ENCODE peak calls at places on chromosome 14, in nine cellular contexts. One of them, this sample, is unnamed.

GRCh38 chr14:101709962-101710891 is 51.3 kb upstream of the PPP2R5C start:
- DNase-seq in RWPE2: peak
- DNase-seq in right lobe of liver: peak
- DNase-seq in HCT116: peak
- DNase-seq in HFF-Myc: no peak
- DNase-seq in CD8-positive, alpha-beta memory T cell: no peak
- DNase-seq in AG10803: no peak
- DNase-seq in IMR-90: no peak
- DNase-seq in GM12865: no peak
- DNase-seq in this sample: no peak

GRCh38 chr14:55553791-55554190 is 26.2 kb upstream of the KTN1 start:
- DNase-seq in RWPE2: no peak
- DNase-seq in right lobe of liver: no peak
- DNase-seq in HCT116: no peak
- DNase-seq in HFF-Myc: peak
- DNase-seq in CD8-positive, alpha-beta memory T cell: no peak
- DNase-seq in AG10803: no peak
- DNase-seq in IMR-90: no peak
- DNase-seq in GM12865: no peak
- DNase-seq in this sample: peak

GRCh38 chr14:33063521-33063920 is 124.8 kb downstream of the NPAS3 start:
- DNase-seq in RWPE2: no peak
- DNase-seq in right lobe of liver: no peak
- DNase-seq in HCT116: no peak
- DNase-seq in HFF-Myc: no peak
- DNase-seq in CD8-positive, alpha-beta memory T cell: no peak
- DNase-seq in AG10803: no peak
- DNase-seq in IMR-90: no peak
- DNase-seq in GM12865: no peak
- DNase-seq in this sample: no peak

GRCh38 chr14:73787760-73788508 is 63.7 kb upstream of the PTGR2 start:
- DNase-seq in RWPE2: peak
- DNase-seq in right lobe of liver: no peak
- DNase-seq in HCT116: no peak
- DNase-seq in HFF-Myc: no peak
- DNase-seq in CD8-positive, alpha-beta memory T cell: no peak
- DNase-seq in AG10803: no peak
- DNase-seq in IMR-90: peak
- DNase-seq in GM12865: peak
- DNase-seq in this sample: peak

GRCh38 chr14:24954037-24954696 is 95.8 kb downstream of the STXBP6 start:
- DNase-seq in RWPE2: no peak
- DNase-seq in right lobe of liver: no peak
- DNase-seq in HCT116: no peak
- DNase-seq in HFF-Myc: no peak
- DNase-seq in CD8-positive, alpha-beta memory T cell: no peak
- DNase-seq in AG10803: no peak
- DNase-seq in IMR-90: no peak
- DNase-seq in GM12865: peak
- DNase-seq in this sample: no peak

GRCh38 chr14:44374906-44375305 is 132.2 kb downstream of the FSCB start:
- DNase-seq in RWPE2: no peak
- DNase-seq in right lobe of liver: no peak
- DNase-seq in HCT116: no peak
- DNase-seq in HFF-Myc: no peak
- DNase-seq in CD8-positive, alpha-beta memory T cell: no peak
- DNase-seq in AG10803: no peak
- DNase-seq in IMR-90: no peak
- DNase-seq in GM12865: no peak
- DNase-seq in this sample: no peak

GRCh38 chr14:55019968-55020554 is 6.8 kb downstream of the WDHD1 start:
- DNase-seq in RWPE2: no peak
- DNase-seq in right lobe of liver: no peak
- DNase-seq in HCT116: no peak
- DNase-seq in HFF-Myc: no peak
- DNase-seq in CD8-positive, alpha-beta memory T cell: no peak
- DNase-seq in AG10803: peak
- DNase-seq in IMR-90: peak
- DNase-seq in GM12865: no peak
- DNase-seq in this sample: no peak

GRCh38 chr14:69288001-69288771 is 28.2 kb downstream of the GALNT16 start:
- DNase-seq in RWPE2: peak
- DNase-seq in right lobe of liver: peak
- DNase-seq in HCT116: no peak
- DNase-seq in HFF-Myc: no peak
- DNase-seq in CD8-positive, alpha-beta memory T cell: no peak
- DNase-seq in AG10803: peak
- DNase-seq in IMR-90: peak
- DNase-seq in GM12865: no peak
- DNase-seq in this sample: peak

GRCh38 chr14:59465570-59466150 is 480 bp upstream of the GPR135 start:
- DNase-seq in RWPE2: no peak
- DNase-seq in right lobe of liver: no peak
- DNase-seq in HCT116: no peak
- DNase-seq in HFF-Myc: no peak
- DNase-seq in CD8-positive, alpha-beta memory T cell: peak
- DNase-seq in AG10803: no peak
- DNase-seq in IMR-90: no peak
- DNase-seq in GM12865: no peak
- DNase-seq in this sample: no peak

GRCh38 chr14:77208266-77208978 is 26.8 kb downstream of the TMEM63C start:
- DNase-seq in RWPE2: no peak
- DNase-seq in right lobe of liver: peak
- DNase-seq in HCT116: no peak
- DNase-seq in HFF-Myc: peak
- DNase-seq in CD8-positive, alpha-beta memory T cell: peak
- DNase-seq in AG10803: peak
- DNase-seq in IMR-90: peak
- DNase-seq in GM12865: peak
- DNase-seq in this sample: peak

GRCh38 chr14:73741386-73741875 is 27.2 kb upstream of the PNMA1 start:
- DNase-seq in RWPE2: peak
- DNase-seq in right lobe of liver: peak
- DNase-seq in HCT116: no peak
- DNase-seq in HFF-Myc: no peak
- DNase-seq in CD8-positive, alpha-beta memory T cell: peak
- DNase-seq in AG10803: no peak
- DNase-seq in IMR-90: peak
- DNase-seq in GM12865: peak
- DNase-seq in this sample: peak

GRCh38 chr14:102909911-102910310 is 12.6 kb upstream of the AMN start:
- DNase-seq in RWPE2: no peak
- DNase-seq in right lobe of liver: no peak
- DNase-seq in HCT116: no peak
- DNase-seq in HFF-Myc: no peak
- DNase-seq in CD8-positive, alpha-beta memory T cell: no peak
- DNase-seq in AG10803: no peak
- DNase-seq in IMR-90: no peak
- DNase-seq in GM12865: no peak
- DNase-seq in this sample: no peak
- H3K4me3 ChIP-seq in RWPE2: no peak
- H3K4me3 ChIP-seq in right lobe of liver: no peak
- H3K4me3 ChIP-seq in HCT116: no peak
- H3K4me3 ChIP-seq in HFF-Myc: no peak
- H3K4me3 ChIP-seq in CD8-positive, alpha-beta memory T cell: no peak
- H3K4me3 ChIP-seq in AG10803: no peak
- H3K4me3 ChIP-seq in IMR-90: no peak
- H3K4me3 ChIP-seq in GM12865: no peak
- H3K4me3 ChIP-seq in this sample: no peak

GRCh38 chr14:99034711-99035171 is 237.3 kb downstream of the BCL11B start:
- DNase-seq in RWPE2: no peak
- DNase-seq in right lobe of liver: peak
- DNase-seq in HCT116: no peak
- DNase-seq in HFF-Myc: no peak
- DNase-seq in CD8-positive, alpha-beta memory T cell: no peak
- DNase-seq in AG10803: no peak
- DNase-seq in IMR-90: no peak
- DNase-seq in GM12865: no peak
- DNase-seq in this sample: no peak

GRCh38 chr14:99035712-99036593 is 236.0 kb downstream of the BCL11B start:
- DNase-seq in RWPE2: peak
- DNase-seq in right lobe of liver: peak
- DNase-seq in HCT116: peak
- DNase-seq in HFF-Myc: peak
- DNase-seq in CD8-positive, alpha-beta memory T cell: no peak
- DNase-seq in AG10803: peak
- DNase-seq in IMR-90: peak
- DNase-seq in GM12865: no peak
- DNase-seq in this sample: peak

GRCh38 chr14:99033951-99034350 is 238.0 kb downstream of the BCL11B start:
- DNase-seq in RWPE2: no peak
- DNase-seq in right lobe of liver: no peak
- DNase-seq in HCT116: no peak
- DNase-seq in HFF-Myc: no peak
- DNase-seq in CD8-positive, alpha-beta memory T cell: no peak
- DNase-seq in AG10803: no peak
- DNase-seq in IMR-90: no peak
- DNase-seq in GM12865: no peak
- DNase-seq in this sample: no peak

GRCh38 chr14:99036594-99037293 is 235.3 kb downstream of the BCL11B start:
- DNase-seq in RWPE2: no peak
- DNase-seq in right lobe of liver: peak
- DNase-seq in HCT116: no peak
- DNase-seq in HFF-Myc: no peak
- DNase-seq in CD8-positive, alpha-beta memory T cell: no peak
- DNase-seq in AG10803: no peak
- DNase-seq in IMR-90: no peak
- DNase-seq in GM12865: no peak
- DNase-seq in this sample: no peak

GRCh38 chr14:99035268-99035667 is 236.7 kb downstream of the BCL11B start:
- DNase-seq in RWPE2: no peak
- DNase-seq in right lobe of liver: no peak
- DNase-seq in HCT116: no peak
- DNase-seq in HFF-Myc: peak
- DNase-seq in CD8-positive, alpha-beta memory T cell: no peak
- DNase-seq in AG10803: peak
- DNase-seq in IMR-90: no peak
- DNase-seq in GM12865: no peak
- DNase-seq in this sample: peak
- H3K4me3 ChIP-seq in RWPE2: no peak
- H3K4me3 ChIP-seq in right lobe of liver: no peak
- H3K4me3 ChIP-seq in HCT116: no peak
- H3K4me3 ChIP-seq in HFF-Myc: no peak
- H3K4me3 ChIP-seq in CD8-positive, alpha-beta memory T cell: no peak
- H3K4me3 ChIP-seq in AG10803: no peak
- H3K4me3 ChIP-seq in IMR-90: no peak
- H3K4me3 ChIP-seq in GM12865: no peak
- H3K4me3 ChIP-seq in this sample: no peak

GRCh38 chr14:64841772-64842490 is 37.8 kb downstream of the SPTB start:
- DNase-seq in RWPE2: no peak
- DNase-seq in right lobe of liver: no peak
- DNase-seq in HCT116: no peak
- DNase-seq in HFF-Myc: no peak
- DNase-seq in CD8-positive, alpha-beta memory T cell: no peak
- DNase-seq in AG10803: peak
- DNase-seq in IMR-90: no peak
- DNase-seq in GM12865: no peak
- DNase-seq in this sample: no peak

GRCh38 chr14:64844272-64844671 is 35.4 kb downstream of the SPTB start:
- DNase-seq in RWPE2: no peak
- DNase-seq in right lobe of liver: no peak
- DNase-seq in HCT116: no peak
- DNase-seq in HFF-Myc: no peak
- DNase-seq in CD8-positive, alpha-beta memory T cell: no peak
- DNase-seq in AG10803: no peak
- DNase-seq in IMR-90: no peak
- DNase-seq in GM12865: peak
- DNase-seq in this sample: no peak

GRCh38 chr14:64848239-64848638 is 31.5 kb downstream of the SPTB start:
- DNase-seq in RWPE2: no peak
- DNase-seq in right lobe of liver: no peak
- DNase-seq in HCT116: no peak
- DNase-seq in HFF-Myc: no peak
- DNase-seq in CD8-positive, alpha-beta memory T cell: no peak
- DNase-seq in AG10803: no peak
- DNase-seq in IMR-90: no peak
- DNase-seq in GM12865: peak
- DNase-seq in this sample: peak

GRCh38 chr14:64844993-64845536 is 34.6 kb downstream of the SPTB start:
- DNase-seq in RWPE2: no peak
- DNase-seq in right lobe of liver: no peak
- DNase-seq in HCT116: no peak
- DNase-seq in HFF-Myc: no peak
- DNase-seq in CD8-positive, alpha-beta memory T cell: no peak
- DNase-seq in AG10803: no peak
- DNase-seq in IMR-90: no peak
- DNase-seq in GM12865: no peak
- DNase-seq in this sample: no peak

GRCh38 chr14:64845878-64846277 is 33.8 kb downstream of the SPTB start:
- DNase-seq in RWPE2: no peak
- DNase-seq in right lobe of liver: no peak
- DNase-seq in HCT116: no peak
- DNase-seq in HFF-Myc: no peak
- DNase-seq in CD8-positive, alpha-beta memory T cell: no peak
- DNase-seq in AG10803: peak
- DNase-seq in IMR-90: peak
- DNase-seq in GM12865: no peak
- DNase-seq in this sample: peak
- H3K4me3 ChIP-seq in RWPE2: no peak
- H3K4me3 ChIP-seq in right lobe of liver: no peak
- H3K4me3 ChIP-seq in HCT116: no peak
- H3K4me3 ChIP-seq in HFF-Myc: no peak
- H3K4me3 ChIP-seq in CD8-positive, alpha-beta memory T cell: no peak
- H3K4me3 ChIP-seq in AG10803: no peak
- H3K4me3 ChIP-seq in IMR-90: no peak
- H3K4me3 ChIP-seq in GM12865: no peak
- H3K4me3 ChIP-seq in this sample: no peak

GRCh38 chr14:75429562-75429961 is 1.7 kb downstream of the JDP2 start:
- DNase-seq in RWPE2: no peak
- DNase-seq in right lobe of liver: no peak
- DNase-seq in HCT116: no peak
- DNase-seq in HFF-Myc: no peak
- DNase-seq in CD8-positive, alpha-beta memory T cell: no peak
- DNase-seq in AG10803: no peak
- DNase-seq in IMR-90: no peak
- DNase-seq in GM12865: no peak
- DNase-seq in this sample: no peak

GRCh38 chr14:75431011-75431410 is 3.2 kb downstream of the JDP2 start:
- DNase-seq in RWPE2: no peak
- DNase-seq in right lobe of liver: no peak
- DNase-seq in HCT116: no peak
- DNase-seq in HFF-Myc: no peak
- DNase-seq in CD8-positive, alpha-beta memory T cell: no peak
- DNase-seq in AG10803: no peak
- DNase-seq in IMR-90: no peak
- DNase-seq in GM12865: no peak
- DNase-seq in this sample: no peak

GRCh38 chr14:75428230-75429104 is 645 bp downstream of the JDP2 start:
- DNase-seq in RWPE2: no peak
- DNase-seq in right lobe of liver: peak
- DNase-seq in HCT116: no peak
- DNase-seq in HFF-Myc: no peak
- DNase-seq in CD8-positive, alpha-beta memory T cell: no peak
- DNase-seq in AG10803: peak
- DNase-seq in IMR-90: no peak
- DNase-seq in GM12865: peak
- DNase-seq in this sample: no peak

GRCh38 chr14:75430526-75430925 is 2.7 kb downstream of the JDP2 start:
- DNase-seq in RWPE2: no peak
- DNase-seq in right lobe of liver: no peak
- DNase-seq in HCT116: no peak
- DNase-seq in HFF-Myc: no peak
- DNase-seq in CD8-positive, alpha-beta memory T cell: no peak
- DNase-seq in AG10803: peak
- DNase-seq in IMR-90: peak
- DNase-seq in GM12865: no peak
- DNase-seq in this sample: peak

GRCh38 chr14:75430106-75430505 is 2.3 kb downstream of the JDP2 start:
- DNase-seq in RWPE2: no peak
- DNase-seq in right lobe of liver: peak
- DNase-seq in HCT116: no peak
- DNase-seq in HFF-Myc: no peak
- DNase-seq in CD8-positive, alpha-beta memory T cell: no peak
- DNase-seq in AG10803: peak
- DNase-seq in IMR-90: peak
- DNase-seq in GM12865: no peak
- DNase-seq in this sample: peak
- H3K4me3 ChIP-seq in RWPE2: no peak
- H3K4me3 ChIP-seq in right lobe of liver: peak
- H3K4me3 ChIP-seq in HCT116: no peak
- H3K4me3 ChIP-seq in HFF-Myc: peak
- H3K4me3 ChIP-seq in CD8-positive, alpha-beta memory T cell: no peak
- H3K4me3 ChIP-seq in AG10803: peak
- H3K4me3 ChIP-seq in IMR-90: peak
- H3K4me3 ChIP-seq in GM12865: no peak
- H3K4me3 ChIP-seq in this sample: peak